ENCODE peak calls at places on chromosomes 1 and 21, in nine cellular contexts. K is GM23338, I is OCI-LY7, R is GM23248, V is HCT116, B is MM.1S, L is neural progenitor cell, T is SK-N-SH, Y is PC-3. M is an unnamed sample.

GRCh38 chr21:32132409-32132808 is 146.4 kb downstream of the MIS18A start:
- DNase-seq in K (no peak), I (no peak), R (no peak), V (no peak), B (no peak), L (no peak), T (no peak), Y (no peak), M (no peak)

GRCh38 chr1:61043010-61043820 is 39.1 kb upstream of the NFIA start:
- DNase-seq in K (peak), I (no peak), R (peak), V (peak), B (peak), L (peak), T (peak), Y (peak), M (peak)

GRCh38 chr1:95730986-95731385 is 497.0 kb downstream of the RWDD3 start:
- DNase-seq in K (no peak), I (no peak), R (no peak), V (no peak), B (no peak), L (no peak), T (no peak), Y (peak), M (no peak)

GRCh38 chr21:35743571-35743970 is 316.8 kb downstream of the SETD4 start:
- DNase-seq in K (no peak), I (no peak), R (peak), V (no peak), B (no peak), L (no peak), T (no peak), Y (peak), M (no peak)

GRCh38 chr1:61746768-61747167 is 4.5 kb downstream of the PATJ start:
- DNase-seq in K (no peak), I (no peak), R (peak), V (no peak), B (no peak), L (no peak), T (no peak), Y (peak), M (peak)

GRCh38 chr1:26126321-26127084 is 14.9 kb downstream of the PDIK1L start:
- DNase-seq in K (no peak), I (peak), R (no peak), V (no peak), B (peak), L (no peak), T (no peak), Y (peak), M (peak)

GRCh38 chr1:77687519-77687906 is 5.1 kb upstream of the ZZZ3 start:
- DNase-seq in K (peak), I (peak), R (peak), V (peak), B (no peak), L (peak), T (no peak), Y (no peak), M (peak)

GRCh38 chr21:38341546-38342012 is 84.8 kb downstream of the KCNJ15 start:
- DNase-seq in K (no peak), I (no peak), R (no peak), V (no peak), B (no peak), L (no peak), T (no peak), Y (no peak), M (no peak)

GRCh38 chr1:16158025-16158424 is 2.2 kb upstream of the EPHA2 start:
- DNase-seq in K (no peak), I (no peak), R (no peak), V (no peak), B (no peak), L (no peak), T (no peak), Y (no peak), M (no peak)

GRCh38 chr1:217539510-217539909 is 91.4 kb downstream of the GPATCH2 start:
- DNase-seq in K (no peak), I (no peak), R (no peak), V (no peak), B (no peak), L (no peak), T (no peak), Y (peak), M (no peak)

GRCh38 chr1:54558434-54559030 is 10.5 kb downstream of the ACOT11 start:
- DNase-seq in K (no peak), I (no peak), R (no peak), V (no peak), B (no peak), L (no peak), T (no peak), Y (no peak), M (peak)

GRCh38 chr1:40638097-40639036 is 27.1 kb downstream of the RIMS3 start:
- DNase-seq in K (peak), I (no peak), R (peak), V (no peak), B (no peak), L (peak), T (no peak), Y (no peak), M (no peak)

GRCh38 chr1:79646885-79647284 is 640.4 kb upstream of the ADGRL4 start:
- DNase-seq in K (peak), I (no peak), R (no peak), V (no peak), B (no peak), L (no peak), T (no peak), Y (no peak), M (peak)

GRCh38 chr1:26555550-26555981 is 26.0 kb downstream of the RPS6KA1 start:
- DNase-seq in K (no peak), I (no peak), R (no peak), V (no peak), B (no peak), L (no peak), T (no peak), Y (peak), M (no peak)

GRCh38 chr1:28580706-28581530 is 11.1 kb upstream of the RAB42 start:
- DNase-seq in K (peak), I (peak), R (peak), V (no peak), B (peak), L (peak), T (peak), Y (peak), M (peak)

GRCh38 chr1:3135073-3135745 is 66.2 kb downstream of the PRDM16 start:
- DNase-seq in K (no peak), I (no peak), R (no peak), V (no peak), B (no peak), L (peak), T (no peak), Y (no peak), M (peak)

GRCh38 chr1:68231627-68232303 is 558 bp downstream of the WLS start:
- DNase-seq in K (peak), I (no peak), R (peak), V (no peak), B (peak), L (peak), T (peak), Y (peak), M (peak)

GRCh38 chr1:197496722-197497121 is 228.7 kb downstream of the CRB1 start:
- DNase-seq in K (no peak), I (no peak), R (no peak), V (no peak), B (no peak), L (no peak), T (no peak), Y (no peak), M (no peak)

GRCh38 chr1:179806333-179806732 is 63.2 kb downstream of the FAM163A start:
- DNase-seq in K (no peak), I (no peak), R (no peak), V (no peak), B (no peak), L (no peak), T (no peak), Y (no peak), M (no peak)

GRCh38 chr1:209335090-209335692 is 248.3 kb upstream of the CAMK1G start:
- DNase-seq in K (peak), I (peak), R (peak), V (peak), B (peak), L (peak), T (peak), Y (peak), M (peak)

GRCh38 chr1:244011251-244011650 is 39.8 kb upstream of the ZBTB18 start:
- DNase-seq in K (peak), I (no peak), R (peak), V (no peak), B (no peak), L (no peak), T (no peak), Y (no peak), M (no peak)

GRCh38 chr21:45643021-45643980 is at the start of gene PCBP3:
- DNase-seq in K (peak), I (peak), R (peak), V (peak), B (peak), L (peak), T (peak), Y (peak), M (peak)

GRCh38 chr1:201480231-201481003 is 11.4 kb upstream of the PHLDA3 start:
- DNase-seq in K (peak), I (peak), R (peak), V (peak), B (peak), L (peak), T (no peak), Y (peak), M (peak)
- TF ChIP-seq EZH2phosphoT487 in K (no peak), I (no peak), R (no peak), V (no peak), B (no peak), L (no peak), T (no peak), Y (no peak), M (no peak)

GRCh38 chr1:246632584-246633168 is 66.4 kb downstream of the CNST start:
- DNase-seq in K (no peak), I (no peak), R (peak), V (no peak), B (no peak), L (peak), T (no peak), Y (no peak), M (peak)
- TF ChIP-seq EZH2phosphoT487 in K (no peak), I (no peak), R (no peak), V (no peak), B (no peak), L (no peak), T (no peak), Y (no peak), M (no peak)

DNA sequence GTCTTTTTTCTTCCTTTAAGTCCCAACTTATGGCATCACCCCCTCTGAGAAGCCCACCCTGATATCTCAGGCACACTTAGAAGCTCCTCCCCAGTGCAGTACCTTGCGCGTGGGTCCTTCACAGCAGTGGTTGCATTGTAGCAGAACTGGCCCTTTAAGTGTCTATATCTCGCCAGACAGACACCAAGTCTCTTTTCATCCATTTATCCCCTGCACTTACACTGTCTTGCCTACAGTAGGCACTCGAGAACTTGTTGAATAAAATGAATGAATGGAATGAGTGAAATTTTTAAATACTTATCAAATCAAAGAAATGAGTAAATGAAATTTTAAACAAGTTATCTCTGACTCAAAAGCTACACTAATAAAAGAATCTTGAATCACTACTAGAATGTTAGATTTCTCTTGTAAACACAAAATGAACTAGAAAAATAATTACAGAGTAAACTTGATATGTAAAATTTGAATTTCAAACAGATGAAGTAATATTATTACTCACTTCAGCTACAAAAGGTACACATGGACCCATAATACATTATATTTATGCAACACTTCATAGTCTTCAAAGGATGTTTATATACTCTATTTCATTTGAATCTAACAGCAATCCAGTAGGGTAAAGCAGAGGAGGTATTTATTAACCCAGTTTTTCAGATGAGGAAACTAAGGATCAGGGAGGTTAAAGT is 54.7 kb upstream of the MAN1A2 start:
- DNase-seq in K (peak), I (peak), R (peak), V (peak), B (peak), L (peak), T (no peak), Y (peak), M (no peak)
- TF ChIP-seq EZH2phosphoT487 in K (no peak), I (no peak), R (no peak), V (no peak), B (no peak), L (no peak), T (no peak), Y (no peak), M (no peak)

GRCh38 chr1:150152772-150153461 is 3.2 kb downstream of the PLEKHO1 start:
- DNase-seq in K (no peak), I (no peak), R (peak), V (no peak), B (no peak), L (no peak), T (no peak), Y (peak), M (no peak)
- TF ChIP-seq EZH2phosphoT487 in K (no peak), I (no peak), R (no peak), V (no peak), B (no peak), L (no peak), T (no peak), Y (no peak), M (no peak)

GRCh38 chr1:182392045-182393028 is 747 bp upstream of the GLUL start:
- DNase-seq in K (peak), I (no peak), R (peak), V (no peak), B (no peak), L (no peak), T (no peak), Y (peak), M (peak)
- TF ChIP-seq EZH2phosphoT487 in K (no peak), I (no peak), R (no peak), V (no peak), B (no peak), L (no peak), T (no peak), Y (no peak), M (no peak)

DNA sequence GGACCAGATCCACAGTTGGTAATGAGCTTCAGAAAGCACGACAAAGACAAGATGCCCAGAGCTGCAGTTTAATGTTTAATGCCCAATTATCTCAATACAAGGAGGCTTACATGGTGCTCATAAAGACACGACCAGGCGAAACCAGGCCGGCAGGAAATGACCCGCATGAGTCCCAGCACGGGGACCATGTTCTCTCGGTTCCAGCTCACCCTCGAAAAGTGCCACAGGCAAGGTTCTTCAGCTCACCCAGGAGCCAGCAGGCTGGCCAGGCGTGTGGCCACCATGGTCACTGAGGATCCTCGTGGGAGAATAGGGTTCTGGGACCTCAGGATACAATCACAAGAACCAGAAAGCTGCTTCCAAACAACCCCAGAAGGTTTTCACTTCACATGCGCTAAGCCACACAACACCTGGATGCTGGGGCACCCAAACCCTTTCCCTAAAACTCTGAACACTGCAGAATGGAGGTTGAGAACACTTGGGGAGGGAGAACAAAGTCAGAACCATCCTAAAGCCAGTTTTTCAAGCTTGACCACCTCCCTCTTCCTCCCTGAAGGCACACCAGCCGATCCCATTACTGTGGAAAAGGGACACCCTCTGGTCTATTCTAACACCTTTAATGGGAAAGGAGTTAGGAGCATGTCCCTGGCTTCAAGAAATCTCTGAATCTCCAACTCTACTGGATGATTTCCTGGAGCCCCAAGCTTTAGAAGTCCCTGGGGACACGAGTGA is 22.6 kb upstream of the ASAP3 start:
- DNase-seq in K (no peak), I (no peak), R (no peak), V (no peak), B (no peak), L (no peak), T (peak), Y (no peak), M (no peak)
- TF ChIP-seq EZH2phosphoT487 in K (no peak), I (no peak), R (no peak), V (no peak), B (no peak), L (no peak), T (no peak), Y (no peak), M (no peak)

GRCh38 chr1:84502892-84503291 is 3.3 kb upstream of the SPATA1 start:
- DNase-seq in K (no peak), I (no peak), R (no peak), V (no peak), B (no peak), L (no peak), T (no peak), Y (no peak), M (no peak)

GRCh38 chr1:84506729-84507453 is 510 bp upstream of the GNG5 start:
- DNase-seq in K (peak), I (no peak), R (no peak), V (no peak), B (no peak), L (no peak), T (peak), Y (peak), M (no peak)

GRCh38 chr1:84505167-84506001 is 802 bp upstream of the SPATA1 start:
- DNase-seq in K (peak), I (peak), R (peak), V (no peak), B (peak), L (peak), T (peak), Y (peak), M (peak)

GRCh38 chr1:84506002-84506728 is at the start of the genes GNG5 and SPATA1:
- DNase-seq in K (peak), I (peak), R (peak), V (peak), B (peak), L (peak), T (peak), Y (peak), M (peak)

DNA sequence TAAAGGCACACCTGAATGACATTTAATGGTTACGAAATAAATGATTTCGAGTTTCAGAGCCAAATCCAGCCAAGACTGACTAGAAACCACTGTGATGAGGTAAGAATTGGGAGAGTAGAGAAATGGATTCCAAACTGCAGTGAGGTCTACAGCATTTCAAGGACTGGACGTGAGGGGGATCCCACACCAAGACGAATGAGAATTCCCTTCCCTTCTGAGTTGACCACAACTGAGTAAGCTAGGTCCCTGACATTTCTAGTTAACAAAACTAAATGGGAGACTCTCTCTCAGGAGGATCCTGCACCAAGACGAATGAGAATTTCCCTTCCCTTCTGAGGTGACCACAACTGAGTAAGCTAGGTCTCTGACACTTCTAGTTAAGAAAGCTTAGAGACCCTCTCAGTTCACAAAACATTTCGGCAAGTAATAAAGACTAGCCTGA is 1.6 kb upstream of the SPATA1 start:
- DNase-seq in K (no peak), I (peak), R (peak), V (no peak), B (no peak), L (peak), T (peak), Y (peak), M (peak)
- TF ChIP-seq EZH2phosphoT487 in K (no peak), I (no peak), R (no peak), V (no peak), B (no peak), L (no peak), T (no peak), Y (no peak), M (no peak)

DNA sequence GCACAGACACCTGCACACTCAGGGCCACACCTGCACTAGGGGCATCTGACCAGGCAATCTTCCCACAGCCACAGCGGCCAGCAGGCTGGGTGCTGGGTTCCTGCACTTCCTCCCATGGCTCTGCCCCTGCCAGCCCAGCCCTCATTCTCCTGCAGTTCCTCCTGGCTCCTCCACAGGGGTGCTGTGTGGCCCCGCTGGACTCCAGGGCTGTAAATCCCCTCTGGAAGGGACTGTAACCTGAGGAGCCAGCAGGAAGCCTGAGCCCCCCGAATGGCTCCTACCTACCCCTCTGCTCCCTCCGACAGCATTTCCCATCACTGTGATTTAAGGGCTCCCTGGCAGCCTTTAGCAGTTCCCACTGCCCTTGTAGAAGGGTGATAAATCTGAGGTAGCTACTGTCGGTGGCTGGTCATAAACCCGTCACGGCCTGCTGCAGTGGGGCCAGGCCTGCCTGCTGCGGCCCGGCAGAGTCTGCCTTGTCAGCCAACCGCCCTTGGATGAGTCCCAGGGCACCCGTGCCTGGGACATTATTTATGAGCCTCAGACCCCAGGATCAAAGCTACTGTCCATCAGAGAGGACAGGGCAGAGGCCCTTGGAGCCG is 8.8 kb downstream of the UBL4B start:
- DNase-seq in K (no peak), I (no peak), R (no peak), V (no peak), B (no peak), L (no peak), T (no peak), Y (no peak), M (no peak)
- TF ChIP-seq EZH2phosphoT487 in K (no peak), I (no peak), R (no peak), V (no peak), B (no peak), L (no peak), T (no peak), Y (no peak), M (no peak)